ENCODE peak calls at places on chromosomes 2 and 18, in nine cellular contexts. S is GM23248, L is aorta, P is psoas muscle, Z is OCI-LY7, O is HCT116, X is AG04450, D is HepG2, K is brain microvascular endothelial cell. V is an unnamed sample.

GRCh38 chr2:164061129-164061746 is 325.4 kb upstream of the FIGN start:
- DNase-seq in P (no peak), X (no peak), L (no peak), K (peak; percentile 47), O (peak; percentile 22), S (peak; percentile 47), D (peak; percentile 53), Z (peak; percentile 16), V (peak; percentile 47)

GRCh38 chr2:62194558-62195420 is 1.1 kb upstream of the B3GNT2 start:
- DNase-seq in L (peak; percentile 53), K (no peak), P (peak; percentile 25), O (no peak), S (no peak), D (peak; percentile 37), X (no peak), Z (no peak), V (no peak)

GRCh38 chr2:75574106-75574505 is 13.4 kb upstream of the EVA1A start:
- DNase-seq in X (no peak), L (no peak), Z (no peak), K (no peak), P (no peak), O (no peak), S (no peak), D (no peak), V (no peak)

GRCh38 chr2:161722547-161723503 is 98.6 kb downstream of the SLC4A10 start:
- DNase-seq in Z (no peak), P (no peak), D (no peak), X (no peak), S (no peak), O (no peak), L (no peak), K (no peak), V (no peak)

GRCh38 chr18:21997207-21998143 is 171.9 kb upstream of the GATA6 start:
- DNase-seq in Z (peak; percentile 49), D (peak; percentile 48), L (no peak), K (peak; percentile 18), S (peak; percentile 53), O (peak; percentile 48), P (no peak), X (no peak), V (no peak)

GRCh38 chr18:6633370-6633769 is 96.1 kb upstream of the ARHGAP28 start:
- DNase-seq in D (no peak), K (no peak), Z (no peak), O (no peak), X (no peak), L (no peak), P (no peak), S (no peak), V (no peak)

GRCh38 chr18:2982452-2983172 is 30.3 kb downstream of the LPIN2 start:
- DNase-seq in Z (no peak), D (peak; percentile 68), O (no peak), X (no peak), L (no peak), P (no peak), S (peak; percentile 54), K (no peak), V (no peak)

GRCh38 chr2:172200495-172201085 is 97.9 kb upstream of the DLX2 start:
- DNase-seq in D (no peak), S (peak; percentile 38), O (peak; percentile 49), L (no peak), X (no peak), Z (no peak), P (no peak), K (peak; percentile 56), V (no peak)

GRCh38 chr2:240946046-240946445 is 39.9 kb downstream of the CROCC2 start:
- DNase-seq in Z (no peak), L (no peak), S (no peak), K (no peak), P (peak; percentile 9), X (no peak), O (no peak), D (no peak), V (no peak)

GRCh38 chr18:53644799-53645471 is 579.5 kb downstream of the MBD2 start:
- DNase-seq in K (no peak), O (no peak), S (no peak), Z (no peak), L (no peak), X (no peak), P (no peak), D (no peak), V (no peak)

DNA sequence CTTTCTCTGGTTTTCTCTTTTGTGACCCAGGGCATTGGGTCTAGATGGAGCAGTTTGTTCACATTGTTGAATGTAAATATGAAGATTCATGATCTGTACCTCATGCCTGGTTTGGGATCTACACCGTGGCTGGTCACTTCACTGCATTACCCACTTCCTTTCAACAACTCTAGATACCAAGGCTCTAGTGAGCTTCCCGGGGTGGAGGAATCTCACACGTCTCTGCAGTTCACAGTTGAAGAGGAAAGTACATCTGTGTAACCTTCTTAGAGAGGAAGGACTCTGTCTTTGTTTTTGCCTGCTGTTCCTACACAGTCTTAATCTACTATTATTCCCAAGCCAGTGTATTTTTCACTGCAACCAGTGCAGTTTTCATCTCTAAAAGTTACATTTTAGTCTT is 574.8 kb downstream of the MBD2 start:
- DNase-seq in L (no peak), K (no peak), S (no peak), P (no peak), D (no peak), X (no peak), O (no peak), Z (no peak), V (no peak)
- H3K27ac ChIP-seq in L (no peak overlapping the region), K (no peak overlapping the region), S (no peak overlapping the region), P (no peak overlapping the region), D (no peak overlapping the region), X (no peak overlapping the region), O (no peak overlapping the region), Z (no peak overlapping the region), V (no peak overlapping the region)

DNA sequence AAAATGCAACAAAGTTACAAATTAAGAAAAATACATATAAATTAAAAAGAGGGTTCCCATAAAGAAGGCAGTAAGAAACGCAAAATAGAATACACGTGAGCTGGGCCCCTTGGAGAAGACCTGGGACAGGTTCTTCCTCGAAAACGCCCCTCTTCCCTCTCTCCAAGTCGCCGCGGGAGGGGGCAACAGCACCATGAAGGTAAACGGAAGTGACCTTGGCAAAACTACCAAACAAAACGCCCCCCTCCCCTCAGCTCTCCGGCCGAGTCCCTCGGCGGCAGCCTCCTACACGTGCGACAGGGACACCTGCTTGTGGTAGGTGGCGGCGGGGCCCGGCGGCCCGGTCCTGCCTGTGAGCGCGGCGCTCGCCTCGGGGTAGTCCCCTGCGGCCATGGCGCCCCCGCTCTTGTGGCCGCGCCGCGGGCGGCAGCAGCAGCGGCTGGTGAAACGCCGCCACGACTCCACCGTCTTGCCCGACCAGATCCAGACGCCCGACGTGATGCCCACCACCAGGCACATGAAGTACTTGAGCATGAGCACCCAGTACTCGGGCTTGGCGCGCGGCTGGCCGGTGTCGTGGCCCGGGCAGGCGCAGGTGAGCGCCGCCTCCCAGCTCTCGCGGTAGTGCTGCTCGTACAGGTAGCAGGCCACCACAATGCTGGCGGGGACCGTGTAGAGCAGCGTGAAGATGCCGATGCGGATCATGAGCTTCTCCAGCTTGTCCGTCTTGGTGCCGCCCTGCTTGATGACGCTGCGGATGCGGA is 2.8 kb downstream of the FZD5 start:
- DNase-seq in Z (no peak), X (no peak), L (no peak), D (peak; percentile 48), K (no peak), O (no peak), P (no peak), S (no peak), V (no peak)
- H3K27ac ChIP-seq in Z (no peak overlapping the region), X (no peak overlapping the region), L (no peak overlapping the region), D (peak overlapping the region; percentile 47), K (no peak overlapping the region), O (no peak overlapping the region), P (no peak overlapping the region), S (no peak overlapping the region), V (no peak overlapping the region)

GRCh38 chr2:28642796-28643195 is 108.8 kb upstream of the PPP1CB start:
- DNase-seq in Z (no peak), X (no peak), O (no peak), D (no peak), K (no peak), S (no peak), L (peak; percentile 46), P (no peak), V (no peak)
- H3K27ac ChIP-seq in Z (no peak overlapping the region), X (no peak overlapping the region), O (no peak overlapping the region), D (no peak overlapping the region), K (no peak overlapping the region), S (no peak overlapping the region), L (peak overlapping the region; percentile 67), P (no peak overlapping the region), V (no peak overlapping the region)

GRCh38 chr2:217418544-217418943 is 558.7 kb upstream of the TNP1 start:
- DNase-seq in P (no peak), Z (no peak), O (no peak), D (no peak), L (no peak), X (no peak), K (no peak), S (peak; percentile 47), V (no peak)

GRCh38 chr2:217417536-217417935 is 557.7 kb upstream of the TNP1 start:
- DNase-seq in Z (no peak), P (no peak), L (no peak), K (no peak), D (no peak), X (no peak), S (peak; percentile 57), O (no peak), V (no peak)

GRCh38 chr2:217418090-217418489 is 558.2 kb upstream of the TNP1 start:
- DNase-seq in K (peak; percentile 40), L (no peak), Z (no peak), S (peak; percentile 91), X (peak; percentile 44), O (no peak), P (no peak), D (no peak), V (no peak)

GRCh38 chr2:217420868-217421267 is 561.0 kb upstream of the TNP1 start:
- DNase-seq in D (no peak), O (no peak), P (no peak), S (no peak), X (no peak), Z (no peak), K (no peak), L (no peak), V (no peak)

DNA sequence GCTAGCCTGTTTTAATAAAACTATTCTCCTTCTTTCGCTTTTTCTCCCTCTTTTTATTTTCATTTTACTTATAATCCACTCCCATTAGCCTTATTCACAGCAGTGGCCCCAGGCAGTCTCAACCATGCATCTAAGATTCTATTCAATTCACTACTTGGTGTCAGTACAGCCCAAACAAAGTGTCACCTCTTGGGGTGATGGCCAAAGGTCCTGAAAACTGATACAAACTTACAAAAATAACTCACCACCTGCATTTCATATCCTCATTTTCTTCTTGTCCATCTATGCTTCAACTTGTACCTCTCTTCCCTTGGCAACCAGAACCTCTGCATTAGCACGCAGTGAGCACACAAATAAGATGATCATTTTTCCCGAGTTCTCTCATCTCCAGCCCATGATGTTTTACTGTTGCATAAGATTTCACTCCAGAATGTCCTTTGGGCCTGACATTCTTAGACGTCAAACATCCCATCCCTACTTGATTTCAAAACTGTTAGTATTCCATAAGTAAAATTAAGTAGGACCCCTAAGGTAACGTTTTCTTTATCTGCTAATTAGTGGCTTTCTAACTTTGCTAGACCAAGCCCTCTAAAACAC is 559.3 kb upstream of the TNP1 start:
- DNase-seq in X (no peak), S (peak; percentile 40), K (no peak), Z (no peak), D (no peak), O (no peak), L (no peak), P (no peak), V (no peak)
- H3K27ac ChIP-seq in X (no peak overlapping the region), S (peak overlapping the region; percentile 67), K (no peak overlapping the region), Z (no peak overlapping the region), D (no peak overlapping the region), O (no peak overlapping the region), L (peak overlapping the region; percentile 68), P (no peak overlapping the region), V (no peak overlapping the region)

V was measured in SJSA1.